ENCODE peak calls at places on chromosomes 7 and 10, in nine cellular contexts. S is kidney, Q is lung, Y is A549, J is SK-N-SH, P is coronary artery, F is thoracic aorta, M is upper lobe of right lung, G is GM23338. V is an unnamed sample.

GRCh38 chr10:22816298-22816653 is 101.9 kb upstream of the PIP4K2A start:
- DNase-seq in S (no peak), Q (no peak), Y (peak), J (no peak), P (no peak), F (no peak), M (no peak), G (no peak), V (no peak)

GRCh38 chr10:70801854-70802253 is 13.9 kb upstream of the SGPL1 start:
- DNase-seq in S (no peak), Q (no peak), Y (no peak), J (no peak), P (no peak), F (no peak), M (no peak), G (no peak), V (no peak)

GRCh38 chr7:156606135-156606534 is 34.4 kb upstream of the RNF32 start:
- DNase-seq in S (no peak), Q (no peak), Y (no peak), J (no peak), P (no peak), F (no peak), M (no peak), G (no peak), V (no peak)

GRCh38 chr10:62811159-62811875 is 4.8 kb downstream of the EGR2 start:
- DNase-seq in S (no peak), Q (no peak), Y (no peak), J (no peak), P (no peak), F (no peak), M (no peak), G (no peak), V (no peak)

GRCh38 chr10:61761825-61762217 is 99.1 kb downstream of the CABCOCO1 start:
- DNase-seq in S (no peak), Q (no peak), Y (no peak), J (no peak), P (no peak), F (no peak), M (no peak), G (no peak), V (no peak)

GRCh38 chr7:36736827-36737211 is 12.5 kb upstream of the AOAH start:
- DNase-seq in S (no peak), Q (no peak), Y (no peak), J (no peak), P (no peak), F (no peak), M (no peak), G (no peak), V (no peak)

GRCh38 chr10:66244953-66245352 is 680.9 kb upstream of the LRRTM3 start:
- DNase-seq in S (no peak), Q (no peak), Y (no peak), J (no peak), P (no peak), F (no peak), M (no peak), G (no peak), V (no peak)

GRCh38 chr7:155791214-155791737 is 21.0 kb downstream of the SHH start:
- DNase-seq in S (no peak), Q (no peak), Y (no peak), J (no peak), P (no peak), F (no peak), M (no peak), G (no peak), V (no peak)

GRCh38 chr7:9711259-9711658 is 1262.4 kb upstream of the PHF14 start:
- DNase-seq in S (no peak), Q (no peak), Y (no peak), J (no peak), P (no peak), F (no peak), M (no peak), G (no peak), V (no peak)

GRCh38 chr10:70851597-70852475 is 36.1 kb downstream of the SGPL1 start:
- DNase-seq in S (no peak), Q (no peak), Y (no peak), J (no peak), P (no peak), F (no peak), M (no peak), G (no peak), V (no peak)

GRCh38 chr10:99375444-99375843 is 46.3 kb downstream of the CNNM1 start:
- DNase-seq in S (no peak), Q (no peak), Y (no peak), J (no peak), P (no peak), F (no peak), M (no peak), G (no peak), V (no peak)

GRCh38 chr7:76507723-76508406 is 2.5 kb upstream of the UPK3B start:
- DNase-seq in S (peak), Q (peak), Y (no peak), J (no peak), P (no peak), F (no peak), M (no peak), G (peak), V (no peak)

GRCh38 chr10:16943301-16944080 is 126.3 kb upstream of the RSU1 start:
- DNase-seq in S (no peak), Q (no peak), Y (no peak), J (no peak), P (no peak), F (no peak), M (no peak), G (no peak), V (no peak)

GRCh38 chr7:2572101-2572842 is 13.5 kb downstream of the IQCE start:
- DNase-seq in S (no peak), Q (no peak), Y (no peak), J (no peak), P (no peak), F (no peak), M (no peak), G (no peak), V (no peak)

GRCh38 chr10:48634198-48634983 is 29.5 kb upstream of the ARHGAP22 start:
- DNase-seq in S (peak), Q (peak), Y (no peak), J (no peak), P (peak), F (no peak), M (no peak), G (no peak), V (peak)

GRCh38 chr7:21076054-21076453 is 289.4 kb upstream of the SP8 start:
- DNase-seq in S (no peak), Q (no peak), Y (no peak), J (no peak), P (no peak), F (no peak), M (no peak), G (peak), V (no peak)

GRCh38 chr7:24049296-24049695 is 234.7 kb upstream of the NPY start:
- DNase-seq in S (no peak), Q (no peak), Y (no peak), J (no peak), P (no peak), F (no peak), M (no peak), G (no peak), V (no peak)

GRCh38 chr10:115856580-115856979 is 416.4 kb downstream of the GFRA1 start:
- DNase-seq in S (no peak), Q (no peak), Y (no peak), J (no peak), P (no peak), F (no peak), M (no peak), G (peak), V (no peak)

GRCh38 chr7:126840869-126841268 is 411.9 kb downstream of the GRM8 start:
- DNase-seq in S (no peak), Q (no peak), Y (no peak), J (peak), P (no peak), F (no peak), M (no peak), G (no peak), V (no peak)

GRCh38 chr7:48426966-48427555 is 255.8 kb downstream of the ABCA13 start:
- DNase-seq in S (no peak), Q (no peak), Y (peak), J (no peak), P (no peak), F (no peak), M (no peak), G (no peak), V (no peak)

GRCh38 chr7:27053153-27053552 is 42.6 kb downstream of the HOXA1 start:
- DNase-seq in S (no peak), Q (no peak), Y (no peak), J (no peak), P (no peak), F (no peak), M (no peak), G (peak), V (no peak)

GRCh38 chr10:102072867-102073527 is 7.8 kb downstream of the HPS6 start:
- DNase-seq in S (peak), Q (peak), Y (peak), J (peak), P (peak), F (peak), M (peak), G (peak), V (no peak)

GRCh38 chr7:29895557-29895956 is 89.2 kb downstream of the WIPF3 start:
- DNase-seq in S (no peak), Q (no peak), Y (no peak), J (no peak), P (no peak), F (no peak), M (no peak), G (no peak), V (no peak)

GRCh38 chr10:44070282-44070681 is 314.6 kb downstream of the CXCL12 start:
- DNase-seq in S (no peak), Q (no peak), Y (no peak), J (no peak), P (no peak), F (peak), M (no peak), G (no peak), V (no peak)

GRCh38 chr7:12403287-12404181 is at the start of gene VWDE:
- DNase-seq in S (peak), Q (peak), Y (peak), J (peak), P (no peak), F (no peak), M (peak), G (peak), V (no peak)

GRCh38 chr7:149415391-149416068 is 45.3 kb downstream of the ZNF777 start:
- DNase-seq in S (no peak), Q (no peak), Y (no peak), J (no peak), P (no peak), F (no peak), M (no peak), G (no peak), V (no peak)

GRCh38 chr10:103564799-103565365 is 71.4 kb downstream of the NEURL1 start:
- DNase-seq in S (no peak), Q (no peak), Y (peak), J (peak), P (no peak), F (no peak), M (no peak), G (peak), V (no peak)

GRCh38 chr7:138245216-138245615 is 169.0 kb downstream of the AKR1D1 start:
- DNase-seq in S (no peak), Q (no peak), Y (no peak), J (no peak), P (no peak), F (no peak), M (no peak), G (no peak), V (no peak)

GRCh38 chr7:73646785-73647724 is 20.6 kb upstream of the VPS37D start:
- DNase-seq in S (peak), Q (no peak), Y (no peak), J (no peak), P (no peak), F (no peak), M (no peak), G (no peak), V (no peak)
- H3K4me3 ChIP-seq in S (no peak), Q (no peak), Y (peak), J (peak), P (peak), F (no peak), M (no peak), G (peak), V (no peak)

GRCh38 chr10:107914450-107915276 is 750.2 kb upstream of the SORCS1 start:
- DNase-seq in S (peak), Q (no peak), Y (no peak), J (peak), P (no peak), F (no peak), M (peak), G (peak), V (no peak)
- TF ChIP-seq CTCF in S (no peak), Q (no peak), Y (no peak), J (no peak), P (no peak), F (no peak), M (no peak), G (no peak), V (no peak)

GRCh38 chr10:125116652-125117310 is 43.6 kb downstream of the CTBP2 start:
- DNase-seq in S (no peak), Q (no peak), Y (no peak), J (no peak), P (no peak), F (no peak), M (peak), G (no peak), V (no peak)

GRCh38 chr10:125117941-125118630 is 42.3 kb downstream of the CTBP2 start:
- DNase-seq in S (no peak), Q (no peak), Y (no peak), J (no peak), P (no peak), F (no peak), M (peak), G (no peak), V (no peak)

GRCh38 chr10:125121003-125121402 is 39.4 kb downstream of the CTBP2 start:
- DNase-seq in S (no peak), Q (no peak), Y (no peak), J (no peak), P (no peak), F (no peak), M (peak), G (no peak), V (no peak)

GRCh38 chr10:125120046-125120710 is 40.2 kb downstream of the CTBP2 start:
- DNase-seq in S (no peak), Q (no peak), Y (no peak), J (no peak), P (no peak), F (no peak), M (peak), G (no peak), V (no peak)

GRCh38 chr10:125118701-125119100 is 41.7 kb downstream of the CTBP2 start:
- DNase-seq in S (no peak), Q (no peak), Y (no peak), J (no peak), P (no peak), F (no peak), M (peak), G (no peak), V (no peak)
- H3K27ac ChIP-seq in S (peak), Q (peak), Y (no peak), J (no peak), P (peak), F (peak), M (peak), G (no peak), V (peak)

GRCh38 chr10:45418417-45418858 is 44.4 kb downstream of the ALOX5 start:
- DNase-seq in S (no peak), Q (no peak), Y (no peak), J (no peak), P (peak), F (no peak), M (no peak), G (no peak), V (no peak)

GRCh38 chr10:45417746-45418145 is 43.7 kb downstream of the ALOX5 start:
- DNase-seq in S (no peak), Q (no peak), Y (no peak), J (no peak), P (peak), F (no peak), M (peak), G (no peak), V (no peak)

GRCh38 chr10:45419673-45420020 is 45.6 kb downstream of the ALOX5 start:
- DNase-seq in S (peak), Q (no peak), Y (no peak), J (peak), P (no peak), F (no peak), M (no peak), G (no peak), V (no peak)

GRCh38 chr10:45420453-45421192 is 46.6 kb downstream of the ALOX5 start:
- DNase-seq in S (peak), Q (peak), Y (no peak), J (no peak), P (peak), F (no peak), M (peak), G (no peak), V (peak)

DNA sequence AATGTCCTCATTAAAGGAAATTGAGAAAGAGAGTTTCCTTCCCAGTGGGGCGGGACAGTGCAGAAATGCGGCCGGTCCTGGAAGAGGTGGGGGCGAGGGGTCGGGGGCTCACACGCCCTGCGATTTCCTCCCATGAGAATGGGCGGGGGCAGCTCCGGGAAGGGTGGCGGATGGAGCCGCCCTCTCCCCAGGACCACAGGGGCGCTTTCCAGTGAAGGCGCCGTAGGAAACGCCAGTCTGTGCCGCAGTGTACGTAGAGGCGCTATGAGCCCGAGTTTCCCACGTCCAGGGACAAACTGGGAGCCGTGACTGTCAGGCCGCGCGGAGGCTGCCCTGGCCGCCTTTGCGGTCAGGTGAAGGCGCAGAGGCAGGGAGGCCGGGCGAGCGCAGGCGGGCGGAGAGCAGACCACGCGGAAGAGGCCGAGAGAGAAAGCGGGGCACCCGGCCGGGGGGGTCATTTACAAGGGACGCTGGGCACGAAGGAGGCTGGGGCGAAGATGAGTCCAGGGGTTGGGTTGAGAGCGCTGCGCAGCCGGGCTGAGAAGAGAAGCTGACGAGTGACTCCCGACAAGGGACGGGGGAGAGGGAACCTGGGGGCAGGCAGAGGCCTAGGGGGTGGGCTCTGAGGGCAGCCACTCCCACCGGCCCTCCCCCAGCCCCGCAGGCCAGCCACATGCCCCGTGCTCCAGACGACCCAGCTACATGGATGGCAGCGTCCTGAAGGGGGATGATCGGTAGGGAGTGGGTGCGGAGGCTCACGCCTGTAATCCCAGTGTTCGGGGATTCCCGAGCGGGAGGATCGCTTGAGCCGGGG is 45.0 kb downstream of the ALOX5 start:
- DNase-seq in S (peak), Q (peak), Y (no peak), J (peak), P (peak), F (no peak), M (peak), G (peak), V (no peak)
- H3K4me3 ChIP-seq in S (peak), Q (peak), Y (peak), J (peak), P (peak), F (peak), M (peak), G (peak), V (peak)

GRCh38 chr10:113521482-113521795 is 31.4 kb upstream of the HABP2 start:
- DNase-seq in S (no peak), Q (no peak), Y (no peak), J (no peak), P (no peak), F (no peak), M (no peak), G (no peak), V (no peak)
- TF ChIP-seq CTCF in S (no peak), Q (no peak), Y (no peak), J (no peak), P (no peak), F (no peak), M (no peak), G (no peak), V (no peak)

DNA sequence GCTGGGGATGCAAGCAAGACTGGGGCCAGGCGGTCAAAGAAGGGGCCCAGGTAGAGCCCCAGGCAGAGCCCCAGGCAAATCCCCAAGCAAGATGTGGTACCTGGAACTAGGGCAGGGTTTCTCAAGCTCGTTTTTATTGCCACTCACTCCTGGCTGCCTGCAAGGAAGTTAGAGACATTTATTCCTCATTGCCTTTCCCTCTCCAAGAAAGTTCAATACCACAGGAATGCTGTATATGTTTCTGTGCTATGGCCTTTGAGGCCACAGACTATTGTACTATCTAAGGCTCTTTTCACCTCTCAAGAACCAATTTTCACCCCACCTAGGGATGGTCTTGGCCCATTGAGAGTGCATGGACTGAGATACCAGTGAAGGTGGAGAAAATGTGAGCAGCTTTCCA is 71.3 kb downstream of the TACC2 start:
- DNase-seq in S (no peak), Q (no peak), Y (no peak), J (no peak), P (no peak), F (no peak), M (no peak), G (no peak), V (no peak)
- H3K27ac ChIP-seq in S (no peak), Q (no peak), Y (peak), J (no peak), P (no peak), F (no peak), M (no peak), G (no peak), V (no peak)

DNA sequence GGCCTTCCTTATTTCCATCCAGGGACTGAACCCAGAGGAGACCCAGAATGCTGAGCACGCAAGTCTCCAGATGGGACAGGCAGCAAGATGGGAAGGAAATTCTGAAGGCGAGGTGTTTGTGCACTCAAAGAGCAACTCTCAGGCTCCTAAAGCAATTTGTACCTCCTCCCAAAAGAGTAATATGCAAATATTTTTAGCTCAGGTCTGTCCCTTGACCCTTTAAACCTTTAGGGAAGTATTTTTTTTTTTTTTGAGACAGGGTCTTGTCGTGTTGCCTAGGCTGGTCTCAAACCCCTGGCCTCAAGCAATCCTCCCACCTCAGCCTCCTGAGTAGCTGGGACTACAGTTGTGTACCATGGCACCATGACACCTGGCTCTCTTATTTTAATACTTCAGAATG is 8.4 kb downstream of the RP9 start:
- DNase-seq in S (no peak), Q (no peak), Y (no peak), J (no peak), P (no peak), F (no peak), M (no peak), G (no peak), V (no peak)
- H3K4me3 ChIP-seq in S (no peak), Q (no peak), Y (no peak), J (no peak), P (no peak), F (no peak), M (no peak), G (no peak), V (no peak)

GRCh38 chr7:128037081-128037480 is 5.8 kb upstream of the LRRC4 start:
- DNase-seq in S (no peak), Q (no peak), Y (no peak), J (no peak), P (no peak), F (no peak), M (no peak), G (no peak), V (no peak)

GRCh38 chr7:128034830-128035229 is 3.6 kb upstream of the LRRC4 start:
- DNase-seq in S (no peak), Q (no peak), Y (no peak), J (no peak), P (no peak), F (no peak), M (no peak), G (no peak), V (no peak)

GRCh38 chr7:128037880-128038619 is 6.8 kb upstream of the LRRC4 start:
- DNase-seq in S (no peak), Q (no peak), Y (no peak), J (no peak), P (no peak), F (no peak), M (no peak), G (no peak), V (no peak)

GRCh38 chr7:128036226-128036940 is 5.1 kb upstream of the LRRC4 start:
- DNase-seq in S (no peak), Q (no peak), Y (no peak), J (no peak), P (no peak), F (no peak), M (no peak), G (no peak), V (no peak)

GRCh38 chr7:128035712-128036111 is 4.5 kb upstream of the LRRC4 start:
- DNase-seq in S (no peak), Q (no peak), Y (peak), J (peak), P (no peak), F (no peak), M (no peak), G (peak), V (no peak)
- TF ChIP-seq CTCF in S (peak), Q (no peak), Y (peak), J (peak), P (no peak), F (no peak), M (peak), G (peak), V (no peak)

GRCh38 chr10:117804470-117805011 is 242.2 kb downstream of the RAB11FIP2 start:
- DNase-seq in S (peak), Q (no peak), Y (no peak), J (peak), P (no peak), F (no peak), M (peak), G (no peak), V (no peak)
- H3K27ac ChIP-seq in S (peak), Q (no peak), Y (no peak), J (no peak), P (no peak), F (no peak), M (no peak), G (no peak), V (no peak)

V was measured in esophagus squamous epithelium.